ENCODE peak calls at places on chromosome 11, in seven cellular contexts. One of them, this sample, is unnamed.
A peak's percentile ranks its signal among the peaks of the same experiment; 100 is the strongest.

GRCh38 chr11:86671386-86672006 is 920 bp downstream of the ME3 start:
- DNase-seq in stomach: peak; percentile 56
- DNase-seq in astrocyte of the cerebellum: no peak
- DNase-seq in fibroblast of mammary gland: peak; percentile 41
- DNase-seq in left ventricle myocardium inferior: peak; percentile 88
- DNase-seq in bronchial epithelial cell: no peak
- DNase-seq in endothelial cell: peak; percentile 5
- DNase-seq in this sample: no peak

GRCh38 chr11:36142439-36142838 is 146.8 kb downstream of the COMMD9 start:
- DNase-seq in fibroblast of mammary gland: no peak
- DNase-seq in endothelial cell: no peak
- DNase-seq in astrocyte of the cerebellum: no peak
- DNase-seq in stomach: no peak
- DNase-seq in bronchial epithelial cell: no peak
- DNase-seq in left ventricle myocardium inferior: no peak
- DNase-seq in this sample: no peak

GRCh38 chr11:66546368-66546965 is at the start of gene ACTN3:
- DNase-seq in fibroblast of mammary gland: peak; percentile 33
- DNase-seq in bronchial epithelial cell: no peak
- DNase-seq in stomach: no peak
- DNase-seq in endothelial cell: peak; percentile 15
- DNase-seq in left ventricle myocardium inferior: peak; percentile 33
- DNase-seq in astrocyte of the cerebellum: no peak
- DNase-seq in this sample: no peak

GRCh38 chr11:33329705-33330329 is 72.6 kb downstream of the HIPK3 start:
- DNase-seq in bronchial epithelial cell: peak; percentile 74
- DNase-seq in fibroblast of mammary gland: peak; percentile 78
- DNase-seq in astrocyte of the cerebellum: peak; percentile 66
- DNase-seq in endothelial cell: peak; percentile 31
- DNase-seq in left ventricle myocardium inferior: no peak
- DNase-seq in stomach: peak; percentile 55
- DNase-seq in this sample: no peak

GRCh38 chr11:86370922-86371614 is 3.6 kb upstream of the CCDC81 start:
- DNase-seq in fibroblast of mammary gland: peak; percentile 67
- DNase-seq in bronchial epithelial cell: peak; percentile 97
- DNase-seq in stomach: no peak
- DNase-seq in astrocyte of the cerebellum: no peak
- DNase-seq in left ventricle myocardium inferior: no peak
- DNase-seq in endothelial cell: no peak
- DNase-seq in this sample: no peak

GRCh38 chr11:72927380-72927779 is 113.2 kb downstream of the ATG16L2 start:
- DNase-seq in endothelial cell: no peak
- DNase-seq in bronchial epithelial cell: no peak
- DNase-seq in astrocyte of the cerebellum: no peak
- DNase-seq in left ventricle myocardium inferior: no peak
- DNase-seq in stomach: no peak
- DNase-seq in fibroblast of mammary gland: no peak
- DNase-seq in this sample: no peak

GRCh38 chr11:75637998-75638397 is 30.8 kb downstream of the MAP6 start:
- DNase-seq in astrocyte of the cerebellum: no peak
- DNase-seq in bronchial epithelial cell: no peak
- DNase-seq in left ventricle myocardium inferior: no peak
- DNase-seq in stomach: no peak
- DNase-seq in endothelial cell: no peak
- DNase-seq in fibroblast of mammary gland: no peak
- DNase-seq in this sample: no peak

GRCh38 chr11:77198440-77198849 is 70.4 kb downstream of the MYO7A start:
- DNase-seq in endothelial cell: peak; percentile 44
- DNase-seq in bronchial epithelial cell: peak; percentile 20
- DNase-seq in stomach: no peak
- DNase-seq in fibroblast of mammary gland: peak; percentile 23
- DNase-seq in left ventricle myocardium inferior: no peak
- DNase-seq in astrocyte of the cerebellum: no peak
- DNase-seq in this sample: no peak

GRCh38 chr11:69300124-69301032 is 6.4 kb downstream of the MYEOV start:
- DNase-seq in left ventricle myocardium inferior: no peak
- DNase-seq in endothelial cell: no peak
- DNase-seq in fibroblast of mammary gland: peak; percentile 88
- DNase-seq in astrocyte of the cerebellum: no peak
- DNase-seq in stomach: no peak
- DNase-seq in bronchial epithelial cell: no peak
- DNase-seq in this sample: no peak

GRCh38 chr11:6402061-6402470 is 11.8 kb downstream of the SMPD1 start:
- DNase-seq in endothelial cell: no peak
- DNase-seq in fibroblast of mammary gland: no peak
- DNase-seq in stomach: no peak
- DNase-seq in bronchial epithelial cell: no peak
- DNase-seq in astrocyte of the cerebellum: no peak
- DNase-seq in left ventricle myocardium inferior: no peak
- DNase-seq in this sample: no peak

GRCh38 chr11:132111781-132112380 is 741.5 kb downstream of the NTM start:
- DNase-seq in fibroblast of mammary gland: peak; percentile 90
- DNase-seq in astrocyte of the cerebellum: peak; percentile 91
- DNase-seq in stomach: no peak
- DNase-seq in bronchial epithelial cell: peak; percentile 78
- DNase-seq in left ventricle myocardium inferior: no peak
- DNase-seq in endothelial cell: no peak
- DNase-seq in this sample: no peak

GRCh38 chr11:96314326-96315050 is 28.5 kb downstream of the MAML2 start:
- DNase-seq in astrocyte of the cerebellum: no peak
- DNase-seq in endothelial cell: no peak
- DNase-seq in left ventricle myocardium inferior: peak; percentile 25
- DNase-seq in stomach: no peak
- DNase-seq in fibroblast of mammary gland: no peak
- DNase-seq in bronchial epithelial cell: peak; percentile 86
- DNase-seq in this sample: no peak

GRCh38 chr11:134518616-134519389 is 106.8 kb upstream of the B3GAT1 start:
- DNase-seq in endothelial cell: no peak
- DNase-seq in left ventricle myocardium inferior: peak; percentile 6
- DNase-seq in bronchial epithelial cell: no peak
- DNase-seq in fibroblast of mammary gland: no peak
- DNase-seq in stomach: no peak
- DNase-seq in astrocyte of the cerebellum: no peak
- DNase-seq in this sample: no peak

GRCh38 chr11:95736268-95737208 is 53.0 kb downstream of the FAM76B start:
- DNase-seq in bronchial epithelial cell: no peak
- DNase-seq in fibroblast of mammary gland: peak; percentile 47
- DNase-seq in astrocyte of the cerebellum: no peak
- DNase-seq in endothelial cell: no peak
- DNase-seq in stomach: no peak
- DNase-seq in left ventricle myocardium inferior: no peak
- DNase-seq in this sample: no peak

GRCh38 chr11:45606514-45607024 is 58.9 kb downstream of the CHST1 start:
- DNase-seq in stomach: no peak
- DNase-seq in bronchial epithelial cell: no peak
- DNase-seq in endothelial cell: peak; percentile 31
- DNase-seq in left ventricle myocardium inferior: no peak
- DNase-seq in fibroblast of mammary gland: no peak
- DNase-seq in astrocyte of the cerebellum: no peak
- DNase-seq in this sample: no peak

GRCh38 chr11:32288276-32288675 is 147.1 kb downstream of the WT1 start:
- DNase-seq in stomach: no peak
- DNase-seq in fibroblast of mammary gland: no peak
- DNase-seq in left ventricle myocardium inferior: no peak
- DNase-seq in bronchial epithelial cell: no peak
- DNase-seq in endothelial cell: no peak
- DNase-seq in astrocyte of the cerebellum: no peak
- DNase-seq in this sample: no peak
- TF ChIP-seq CTCF in stomach: no peak
- TF ChIP-seq CTCF in fibroblast of mammary gland: no peak
- TF ChIP-seq CTCF in left ventricle myocardium inferior: no peak
- TF ChIP-seq CTCF in bronchial epithelial cell: no peak
- TF ChIP-seq CTCF in endothelial cell: no peak
- TF ChIP-seq CTCF in astrocyte of the cerebellum: peak; percentile 8
- TF ChIP-seq CTCF in this sample: no peak

DNA sequence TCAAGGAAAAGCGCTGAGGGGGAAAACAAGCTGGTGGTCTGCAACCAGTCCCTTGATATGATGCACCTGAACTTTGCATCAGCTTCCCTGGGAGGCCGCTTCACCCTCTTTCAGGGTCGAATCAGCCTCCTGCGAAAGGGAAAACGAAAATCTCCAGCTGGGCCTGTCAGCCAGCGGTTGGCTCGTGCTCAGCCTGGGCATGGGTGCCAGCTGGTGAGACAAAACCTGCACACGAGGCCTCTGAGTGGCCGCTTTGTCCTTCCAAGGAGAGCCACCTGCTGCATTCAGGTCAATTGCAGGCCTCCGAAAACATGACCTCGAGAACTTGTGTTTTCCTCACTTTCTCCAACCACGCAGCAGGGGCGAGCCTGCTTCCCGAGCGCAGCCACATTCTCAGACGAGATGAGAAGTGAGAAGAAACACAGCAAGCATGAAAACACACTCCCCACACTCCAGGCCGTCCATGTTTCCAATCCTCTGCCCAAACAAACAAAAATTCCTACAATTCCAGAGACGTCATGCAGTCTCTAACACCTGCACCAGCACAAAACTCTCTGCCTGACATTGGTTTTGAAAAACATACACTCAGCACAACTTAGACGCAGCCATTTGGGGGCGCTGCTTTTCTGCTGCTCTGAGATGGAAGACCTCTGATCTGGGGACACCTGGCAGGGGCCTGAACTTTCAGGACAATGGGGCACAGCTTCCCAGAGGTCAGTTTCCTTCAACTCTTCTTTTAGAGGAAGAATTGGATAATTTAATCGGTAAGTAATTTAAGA is 77.1 kb downstream of the DHCR7 start:
- DNase-seq in stomach: no peak
- DNase-seq in fibroblast of mammary gland: no peak
- DNase-seq in astrocyte of the cerebellum: no peak
- DNase-seq in endothelial cell: no peak
- DNase-seq in left ventricle myocardium inferior: no peak
- DNase-seq in bronchial epithelial cell: no peak
- DNase-seq in this sample: no peak
- TF ChIP-seq CTCF in stomach: no peak
- TF ChIP-seq CTCF in fibroblast of mammary gland: no peak
- TF ChIP-seq CTCF in astrocyte of the cerebellum: no peak
- TF ChIP-seq CTCF in endothelial cell: no peak
- TF ChIP-seq CTCF in left ventricle myocardium inferior: no peak
- TF ChIP-seq CTCF in bronchial epithelial cell: no peak
- TF ChIP-seq CTCF in this sample: no peak

GRCh38 chr11:1310772-1311468 is 1.5 kb upstream of the TOLLIP start:
- DNase-seq in left ventricle myocardium inferior: no peak
- DNase-seq in stomach: no peak
- DNase-seq in fibroblast of mammary gland: no peak
- DNase-seq in astrocyte of the cerebellum: no peak
- DNase-seq in endothelial cell: no peak
- DNase-seq in bronchial epithelial cell: no peak
- DNase-seq in this sample: no peak

GRCh38 chr11:1310315-1310687 is 869 bp upstream of the TOLLIP start:
- DNase-seq in fibroblast of mammary gland: no peak
- DNase-seq in bronchial epithelial cell: no peak
- DNase-seq in left ventricle myocardium inferior: no peak
- DNase-seq in stomach: no peak
- DNase-seq in astrocyte of the cerebellum: no peak
- DNase-seq in endothelial cell: no peak
- DNase-seq in this sample: no peak

GRCh38 chr11:1307998-1308744 is 1.3 kb downstream of the TOLLIP start:
- DNase-seq in astrocyte of the cerebellum: no peak
- DNase-seq in endothelial cell: no peak
- DNase-seq in fibroblast of mammary gland: peak; percentile 72
- DNase-seq in stomach: peak; percentile 53
- DNase-seq in left ventricle myocardium inferior: no peak
- DNase-seq in bronchial epithelial cell: peak; percentile 28
- DNase-seq in this sample: no peak

GRCh38 chr11:1308745-1309497 is 511 bp downstream of the TOLLIP start:
- DNase-seq in stomach: no peak
- DNase-seq in bronchial epithelial cell: no peak
- DNase-seq in endothelial cell: no peak
- DNase-seq in astrocyte of the cerebellum: no peak
- DNase-seq in fibroblast of mammary gland: peak; percentile 20
- DNase-seq in left ventricle myocardium inferior: no peak
- DNase-seq in this sample: no peak

DNA sequence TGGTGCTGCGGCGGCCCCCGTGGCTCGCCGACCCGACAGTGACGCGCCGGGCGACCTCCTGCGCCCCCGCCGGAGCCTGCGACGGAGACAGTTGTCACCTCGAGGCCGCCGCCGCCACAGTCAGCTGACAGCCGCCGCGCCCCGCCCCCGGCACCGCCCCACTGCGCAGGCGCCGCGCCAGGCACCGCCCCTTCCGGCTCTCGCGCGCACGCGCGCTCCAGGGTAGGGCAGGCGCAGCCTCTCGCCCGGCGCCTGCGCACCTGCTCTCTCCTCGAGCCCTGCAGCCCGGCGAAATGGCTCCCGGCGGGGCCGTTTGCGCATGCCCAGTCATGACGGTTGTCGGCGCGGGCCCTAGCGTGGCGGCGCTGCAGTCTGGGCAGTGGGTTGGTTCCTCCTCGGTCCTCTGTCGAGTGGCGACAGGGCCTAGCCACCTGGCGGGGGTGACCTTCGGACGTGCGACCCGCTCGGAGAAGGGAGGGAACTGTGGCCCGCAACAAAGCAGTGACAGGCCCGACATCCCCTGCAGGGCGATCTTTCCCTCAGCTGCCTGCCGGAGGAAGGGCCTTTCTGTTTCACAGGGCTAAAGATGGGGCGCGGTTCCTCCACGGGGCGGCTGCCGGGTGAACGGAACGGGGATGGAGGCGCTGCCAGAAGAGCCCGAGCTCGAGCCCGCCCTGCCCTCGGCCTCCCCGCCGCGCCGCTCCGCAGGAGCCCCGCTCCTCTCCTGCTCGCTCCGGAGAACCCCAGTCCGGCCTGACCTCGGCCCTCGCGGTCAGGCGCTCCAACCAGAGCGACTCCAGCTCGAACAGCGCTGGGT is at the start of gene TOLLIP:
- DNase-seq in endothelial cell: peak; percentile 98
- DNase-seq in astrocyte of the cerebellum: peak; percentile 68
- DNase-seq in bronchial epithelial cell: peak; percentile 77
- DNase-seq in fibroblast of mammary gland: peak; percentile 86
- DNase-seq in left ventricle myocardium inferior: peak; percentile 96
- DNase-seq in stomach: peak; percentile 97
- DNase-seq in this sample: peak; percentile 84
- TF ChIP-seq CTCF in endothelial cell: no peak
- TF ChIP-seq CTCF in astrocyte of the cerebellum: peak; percentile 21
- TF ChIP-seq CTCF in bronchial epithelial cell: peak; percentile 27
- TF ChIP-seq CTCF in fibroblast of mammary gland: peak; percentile 4
- TF ChIP-seq CTCF in left ventricle myocardium inferior: peak; percentile 34
- TF ChIP-seq CTCF in stomach: peak; percentile 5
- TF ChIP-seq CTCF in this sample: peak; percentile 13

DNA sequence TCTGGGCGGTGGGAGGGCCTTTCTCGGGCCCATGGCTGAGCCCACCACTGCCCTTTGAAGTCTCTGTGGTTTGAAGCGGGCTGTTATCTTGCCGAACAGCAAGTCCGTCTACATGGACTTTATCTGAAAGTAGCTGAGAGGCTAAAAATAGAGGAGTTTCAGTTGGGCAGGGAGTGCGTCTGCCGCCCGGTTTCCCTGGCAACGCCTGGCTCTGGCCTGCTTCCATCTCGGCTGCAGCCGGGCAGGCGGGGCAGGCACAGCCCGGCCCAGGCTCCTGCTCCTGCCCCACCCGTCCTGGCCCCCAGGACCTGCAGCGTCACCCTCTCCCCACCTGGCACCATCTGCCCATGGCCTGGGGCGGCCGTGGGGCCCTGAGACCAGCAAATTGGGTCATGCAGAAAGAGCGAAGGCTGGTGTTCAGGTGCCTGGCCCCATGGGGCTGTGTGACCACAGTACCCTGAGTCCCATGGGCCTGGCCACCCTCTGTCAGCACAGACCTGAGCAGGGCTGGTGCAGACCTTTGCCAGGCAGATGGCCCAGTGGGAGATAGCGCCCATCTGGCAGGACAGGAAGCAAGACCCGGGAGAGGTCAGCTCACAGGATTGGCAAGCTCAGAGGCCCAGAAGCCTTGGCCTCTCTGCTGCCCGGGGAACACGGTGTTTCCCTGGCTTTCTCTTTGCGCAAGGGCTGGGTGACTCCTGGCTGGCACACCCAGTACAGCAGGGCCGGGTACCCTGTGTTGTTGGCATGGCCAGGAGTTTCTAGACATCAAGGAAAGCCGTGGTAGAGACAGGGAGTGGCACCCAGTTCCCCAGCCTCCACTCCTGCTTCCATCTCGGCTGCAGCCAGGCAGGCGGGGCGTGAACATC is 79.1 kb upstream of the KCNQ1OT1 start:
- DNase-seq in endothelial cell: peak; percentile 2
- DNase-seq in astrocyte of the cerebellum: no peak
- DNase-seq in stomach: peak; percentile 93
- DNase-seq in bronchial epithelial cell: peak; percentile 51
- DNase-seq in fibroblast of mammary gland: no peak
- DNase-seq in left ventricle myocardium inferior: peak; percentile 78
- DNase-seq in this sample: no peak
- TF ChIP-seq CTCF in endothelial cell: no peak
- TF ChIP-seq CTCF in astrocyte of the cerebellum: no peak
- TF ChIP-seq CTCF in stomach: peak; percentile 46
- TF ChIP-seq CTCF in bronchial epithelial cell: peak; percentile 50
- TF ChIP-seq CTCF in fibroblast of mammary gland: no peak
- TF ChIP-seq CTCF in left ventricle myocardium inferior: peak; percentile 57
- TF ChIP-seq CTCF in this sample: no peak